ENCODE peak calls at places on chromosomes 5 and 9, in five cellular contexts. V is SW480; J is PC-9; X is stimulated activated CD4-positive, alpha-beta T cell treated with anti-CD3 and anti-CD28 coated beads, Interleukin-12 subunit alpha, Interleukin-12 subunit beta, amount 100 ng/mL, for 24 hours; O is NCI-H187. D is an unnamed sample.
A peak's percentile ranks its signal among the peaks of the same experiment; 100 is the strongest.

GRCh38 chr9:23551171-23551795 is 274.8 kb downstream of the ELAVL2 start:
- DNase-seq in O (no peak), X (no peak), J (no peak), V (no peak), D (no peak)

GRCh38 chr9:135253305-135254004 is 166.0 kb downstream of the OLFM1 start:
- DNase-seq in X (no peak), O (no peak), J (no peak), V (peak; percentile 75), D (no peak)

GRCh38 chr5:58085800-58086199 is 374.1 kb downstream of the PLK2 start:
- DNase-seq in X (no peak), O (no peak), V (no peak), J (peak; percentile 62), D (no peak)

GRCh38 chr9:91362212-91362611 is 494 bp upstream of the AUH start:
- DNase-seq in J (no peak), O (no peak), V (no peak), X (no peak), D (no peak)

GRCh38 chr5:134965271-134965825 is 2.4 kb upstream of the CATSPER3 start:
- DNase-seq in O (no peak), J (no peak), X (no peak), V (no peak), D (no peak)

GRCh38 chr9:18821794-18822193 is 211.2 kb downstream of the SAXO1 start:
- DNase-seq in O (no peak), V (peak; percentile 78), X (no peak), J (no peak), D (no peak)

GRCh38 chr5:112844489-112844888 is 16.6 kb upstream of the SRP19 start:
- DNase-seq in O (no peak), X (no peak), V (no peak), J (no peak), D (no peak)

GRCh38 chr5:166111021-166111420 is 2180.4 kb upstream of the WWC1 start:
- DNase-seq in J (no peak), V (no peak), X (no peak), O (no peak), D (no peak)

GRCh38 chr5:173736923-173737412 is 120.5 kb upstream of the BOD1 start:
- DNase-seq in X (no peak), V (peak; percentile 60), J (peak; percentile 71), O (no peak), D (no peak)

GRCh38 chr9:6711403-6711802 is 46.4 kb upstream of the KDM4C start:
- DNase-seq in V (peak; percentile 64), J (no peak), O (no peak), X (no peak), D (no peak)

GRCh38 chr9:133603165-133603927 is 5.8 kb downstream of the FAM163B start:
- DNase-seq in O (no peak), X (no peak), J (no peak), V (no peak), D (no peak)

GRCh38 chr9:95880011-95880690 is 4.7 kb downstream of the ERCC6L2 start:
- DNase-seq in X (no peak), V (no peak), J (no peak), O (no peak), D (no peak)

GRCh38 chr9:15018238-15018637 is 108.0 kb upstream of the FREM1 start:
- DNase-seq in J (no peak), V (no peak), X (no peak), O (no peak), D (no peak)

GRCh38 chr5:146073239-146073900 is 32.0 kb downstream of the PLAC8L1 start:
- DNase-seq in V (no peak), O (no peak), J (no peak), X (no peak), D (no peak)

GRCh38 chr5:167653645-167654106 is 637.8 kb upstream of the WWC1 start:
- DNase-seq in V (no peak), X (no peak), J (no peak), O (no peak), D (no peak)

GRCh38 chr5:29897916-29898315 is 1295.6 kb upstream of the CDH6 start:
- DNase-seq in J (no peak), O (no peak), V (no peak), X (no peak), D (no peak)

GRCh38 chr9:34254141-34254913 is 74.7 kb downstream of the KIF24 start:
- DNase-seq in X (no peak), J (peak; percentile 56), V (no peak), O (no peak), D (no peak)

GRCh38 chr5:1729641-1730486 is 69.8 kb downstream of the MRPL36 start:
- DNase-seq in J (no peak), O (no peak), X (no peak), V (no peak), D (no peak)

GRCh38 chr9:109717342-109717741 is 62.7 kb upstream of the PALM2AKAP2 start:
- DNase-seq in J (no peak), O (no peak), X (no peak), V (no peak), D (no peak)

GRCh38 chr5:1037671-1038416 is 29.2 kb downstream of the NKD2 start:
- DNase-seq in V (no peak), X (no peak), O (no peak), J (no peak), D (no peak)

GRCh38 chr5:95446009-95446408 is 54.8 kb downstream of the FAM81B start:
- DNase-seq in O (no peak), J (peak; percentile 66), X (no peak), V (peak; percentile 94), D (no peak)